ENCODE peak calls at places on chromosomes 4 and X, in eight cellular contexts. S is AG04450, T is PC-3, K is PC-9, Y is MM.1S, A is psoas muscle, H is right lobe of liver, G is neural progenitor cell. F is an unnamed sample. For H3K27me3, the result is how much of the 10 kb centered on the place peaks cover.

GRCh38 chr4:105709081-105709450 is 482 bp downstream of the GSTCD start:
- DNase-seq in G (peak), H (no peak), K (no peak), S (no peak), T (peak), A (no peak), Y (peak), F (peak)

GRCh38 chr4:124334119-124334518 is 378.4 kb downstream of the ANKRD50 start:
- DNase-seq in S (peak), G (peak), H (no peak), A (no peak), K (peak), Y (peak), T (peak), F (peak)

GRCh38 chr4:182380701-182381295 is 137.6 kb downstream of the TENM3 start:
- DNase-seq in G (no peak), K (no peak), T (no peak), S (no peak), H (no peak), Y (no peak), A (no peak), F (peak)

GRCh38 chrX:3120426-3120825 is 79.2 kb downstream of the ARSF start:
- DNase-seq in S (no peak), T (no peak), K (no peak), H (no peak), Y (no peak), G (no peak), A (no peak), F (no peak)

GRCh38 chr4:138090145-138090917 is 151.8 kb downstream of the SLC7A11 start:
- DNase-seq in Y (peak), H (peak), G (peak), S (peak), K (peak), A (no peak), T (peak), F (peak)

GRCh38 chrX:2708601-2709200 is 17.6 kb downstream of the CD99 start:
- DNase-seq in K (no peak), S (no peak), Y (no peak), G (no peak), H (no peak), A (no peak), T (no peak), F (no peak)

GRCh38 chrX:129523076-129524055 is at the start of gene SMARCA1:
- DNase-seq in H (peak), K (peak), G (peak), Y (no peak), T (peak), A (peak), S (no peak), F (peak)

GRCh38 chrX:124260845-124261244 is 71.6 kb upstream of the TEX13D start:
- DNase-seq in S (no peak), Y (no peak), T (no peak), H (no peak), G (no peak), A (no peak), K (no peak), F (no peak)

GRCh38 chr4:156888762-156889161 is 82.8 kb downstream of the PDGFC start:
- DNase-seq in H (no peak), S (no peak), K (no peak), T (peak), Y (no peak), G (no peak), A (no peak), F (no peak)

GRCh38 chrX:2710041-2710471 is 19.0 kb downstream of the CD99 start:
- DNase-seq in S (no peak), T (peak), K (peak), H (no peak), A (no peak), G (no peak), Y (no peak), F (peak)

GRCh38 chr4:100288811-100289529 is 98.7 kb upstream of the DDIT4L start:
- DNase-seq in K (no peak), G (no peak), H (no peak), Y (no peak), S (no peak), T (no peak), A (no peak), F (no peak)

GRCh38 chr4:76198411-76199237 is 15.0 kb downstream of the SCARB2 start:
- DNase-seq in H (peak), A (peak), S (peak), G (peak), Y (peak), K (peak), T (peak), F (peak)

GRCh38 chrX:129690435-129690834 is 35.7 kb upstream of the APLN start:
- DNase-seq in Y (no peak), G (no peak), A (peak), K (no peak), H (no peak), S (no peak), T (no peak), F (no peak)

GRCh38 chr4:158630893-158631292 is 40.8 kb downstream of the C4orf46 start:
- DNase-seq in G (peak), S (no peak), K (no peak), T (peak), A (no peak), H (no peak), Y (no peak), F (no peak)

GRCh38 chrX:40479777-40480318 is 100.9 kb upstream of the ATP6AP2 start:
- DNase-seq in S (no peak), H (no peak), G (no peak), T (no peak), K (no peak), Y (no peak), A (no peak), F (no peak)

GRCh38 chr4:100190643-100191600 is 654 bp upstream of the DDIT4L start:
- DNase-seq in Y (no peak), K (no peak), A (peak), H (no peak), S (no peak), G (peak), T (no peak), F (peak)

GRCh38 chr4:73615613-73616012 is 4.6 kb downstream of the RASSF6 start:
- DNase-seq in A (no peak), T (no peak), K (no peak), S (no peak), G (peak), H (no peak), Y (no peak), F (peak)

GRCh38 chr4:121156822-121157769 is 7.0 kb downstream of the TNIP3 start:
- DNase-seq in H (no peak), T (peak), S (no peak), G (peak), K (peak), A (peak), Y (no peak), F (peak)

GRCh38 chrX:103175944-103176753 is 38.8 kb upstream of the BEX4 start:
- DNase-seq in H (peak), T (peak), K (peak), G (peak), S (no peak), A (peak), Y (peak), F (peak)

GRCh38 chrX:116317409-116317808 is 119.0 kb upstream of the SLC6A14 start:
- DNase-seq in T (no peak), K (no peak), H (no peak), S (no peak), A (no peak), G (peak), Y (no peak), F (peak)

GRCh38 chr4:82232891-82233290 is 140.9 kb downstream of the HNRNPD start:
- DNase-seq in G (no peak), Y (no peak), A (no peak), H (no peak), S (no peak), K (no peak), T (no peak), F (no peak)

GRCh38 chrX:46978341-46979291 is 66.4 kb downstream of the JADE3 start:
- DNase-seq in H (peak), K (peak), G (peak), S (peak), Y (peak), T (peak), A (peak), F (peak)

GRCh38 chrX:110204986-110205385 is 112.9 kb downstream of the AMMECR1 start:
- DNase-seq in T (peak), G (no peak), S (no peak), K (no peak), H (no peak), A (no peak), Y (no peak), F (peak)

GRCh38 chrX:46209768-46210167 is 335.5 kb downstream of the ZNF674 start:
- DNase-seq in G (no peak), S (no peak), Y (no peak), T (peak), K (peak), A (no peak), H (no peak), F (no peak)

GRCh38 chrX:40097492-40098263 is at the start of gene BCOR:
- DNase-seq in G (peak), A (peak), Y (peak), K (peak), S (no peak), H (peak), T (peak), F (peak)

GRCh38 chrX:39852496-39852895 is 245.3 kb downstream of the BCOR start:
- DNase-seq in A (no peak), K (no peak), G (no peak), H (no peak), T (peak), Y (no peak), S (no peak), F (no peak)

GRCh38 chr4:47598320-47598719 is 113.2 kb downstream of the ATP10D start:
- DNase-seq in H (no peak), A (no peak), Y (no peak), K (no peak), S (no peak), G (no peak), T (no peak), F (peak)

GRCh38 chr4:54063737-54064316 is 578 bp downstream of the CHIC2 start:
- DNase-seq in H (peak), G (peak), Y (peak), S (no peak), T (peak), A (peak), K (no peak), F (peak)

GRCh38 chr4:185565696-185566095 is 30.4 kb upstream of the PDLIM3 start:
- DNase-seq in H (no peak), K (no peak), T (no peak), S (no peak), Y (no peak), G (no peak), A (no peak), F (no peak)

GRCh38 chrX:3326721-3327120 is 19.7 kb downstream of the MXRA5 start:
- DNase-seq in H (no peak), G (no peak), T (no peak), K (no peak), A (no peak), Y (no peak), S (peak), F (no peak)

GRCh38 chrX:31266172-31267076 is 194.6 kb upstream of the FTHL17 start:
- DNase-seq in Y (peak), H (peak), A (peak), T (no peak), K (peak), S (no peak), G (peak), F (peak)

GRCh38 chr4:57430706-57431105 is 320.5 kb upstream of the IGFBP7 start:
- DNase-seq in A (no peak), K (no peak), H (no peak), S (no peak), Y (no peak), G (no peak), T (peak), F (no peak)

GRCh38 chr4:80182237-80182866 is 15.0 kb upstream of the PRDM8 start:
- DNase-seq in G (no peak), T (no peak), S (no peak), A (no peak), H (no peak), K (no peak), Y (no peak), F (no peak)

GRCh38 chr4:80185787-80186548 is 11.3 kb upstream of the PRDM8 start:
- DNase-seq in K (no peak), H (no peak), S (no peak), T (no peak), A (no peak), Y (no peak), G (peak), F (peak)

GRCh38 chr4:80184053-80184790 is 13.1 kb upstream of the PRDM8 start:
- DNase-seq in T (peak), A (peak), S (no peak), K (peak), Y (peak), H (peak), G (peak), F (peak)

GRCh38 chr4:80184791-80185756 is 12.2 kb upstream of the PRDM8 start:
- DNase-seq in G (peak), T (peak), S (no peak), Y (peak), H (no peak), K (no peak), A (no peak), F (peak)

GRCh38 chr4:80183196-80184052 is 13.9 kb upstream of the PRDM8 start:
- DNase-seq in A (peak), Y (no peak), T (no peak), S (no peak), G (peak), H (no peak), K (no peak), F (peak)
- H3K27me3 ChIP-seq in A (half or more), Y (under half), T (under half), S (under half), G (half or more), H (under half), K (under half), F (half or more)

DNA sequence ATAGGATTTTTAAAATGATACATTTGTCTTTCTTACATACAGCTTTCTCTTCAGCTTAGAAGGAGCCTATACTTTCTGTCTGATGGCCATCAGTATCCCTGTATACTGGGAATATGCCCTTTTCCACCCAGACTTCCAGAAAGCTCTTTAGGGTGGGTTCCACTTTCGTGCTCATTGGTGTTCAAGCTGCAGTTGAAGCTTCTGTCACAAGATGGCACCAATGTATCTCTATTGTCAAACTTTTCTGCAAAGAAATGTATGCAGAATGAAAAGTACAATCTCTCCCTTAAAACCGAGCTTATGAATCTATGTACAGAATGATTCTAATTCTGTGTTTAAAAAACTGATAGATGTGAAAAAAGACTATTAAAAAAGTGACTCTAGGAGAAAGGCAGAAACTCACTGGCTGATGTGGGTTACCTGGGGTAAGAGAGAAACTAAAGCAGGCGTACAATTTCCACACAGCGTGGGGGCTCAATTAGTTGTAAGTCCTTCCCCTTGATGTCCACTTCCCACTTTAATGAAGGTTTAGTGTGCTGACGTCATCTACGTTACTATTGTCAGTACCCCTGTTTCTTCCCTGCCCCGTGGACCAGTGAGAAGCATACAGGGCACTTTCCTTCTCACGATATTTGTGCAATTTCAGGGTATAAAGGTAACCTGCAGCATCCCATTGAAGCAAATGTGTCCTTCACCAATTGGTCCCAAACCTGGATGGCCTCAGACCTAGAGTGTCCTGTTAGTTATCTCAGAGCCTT is 57.3 kb upstream of the TCEAL2 start:
- DNase-seq in Y (peak), T (peak), H (no peak), A (no peak), S (no peak), G (peak), K (peak), F (peak)
- TF ChIP-seq CTCF in Y (peak), T (peak), H (peak), A (peak), S (peak), G (peak), K (peak), F (peak)

GRCh38 chr4:1683903-1684755 is at the start of gene FAM53A:
- DNase-seq in T (peak), H (peak), S (peak), Y (peak), K (peak), A (peak), G (peak), F (peak)
- H3K27ac ChIP-seq in T (no peak), H (peak), S (peak), Y (no peak), K (no peak), A (peak), G (no peak), F (no peak)

DNA sequence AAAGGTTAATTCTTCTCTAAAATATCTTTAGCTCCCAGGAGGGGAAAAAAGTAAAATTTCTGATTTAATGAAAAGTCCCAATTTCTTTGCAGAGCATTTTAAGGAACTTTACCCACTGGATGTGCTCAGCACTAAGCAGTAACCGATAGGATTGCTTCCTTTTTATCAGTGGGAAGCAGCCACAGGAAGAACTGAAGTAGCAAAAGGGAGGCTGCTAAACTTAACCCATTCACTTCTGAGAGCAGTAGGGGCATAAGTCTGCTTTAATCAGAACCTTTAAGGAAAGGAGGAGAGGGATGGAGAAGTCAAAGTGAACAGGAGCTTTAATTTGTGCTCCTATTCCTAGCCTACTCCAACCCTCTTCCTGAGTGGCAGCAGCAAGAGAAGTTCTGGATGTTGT is at the start of gene F8:
- DNase-seq in K (no peak), A (no peak), Y (no peak), H (no peak), G (no peak), S (no peak), T (no peak), F (no peak)
- H3K27me3 ChIP-seq in K (under half), A (under half), Y (under half), H (under half), G (under half), S (under half), T (under half), F (under half)

DNA sequence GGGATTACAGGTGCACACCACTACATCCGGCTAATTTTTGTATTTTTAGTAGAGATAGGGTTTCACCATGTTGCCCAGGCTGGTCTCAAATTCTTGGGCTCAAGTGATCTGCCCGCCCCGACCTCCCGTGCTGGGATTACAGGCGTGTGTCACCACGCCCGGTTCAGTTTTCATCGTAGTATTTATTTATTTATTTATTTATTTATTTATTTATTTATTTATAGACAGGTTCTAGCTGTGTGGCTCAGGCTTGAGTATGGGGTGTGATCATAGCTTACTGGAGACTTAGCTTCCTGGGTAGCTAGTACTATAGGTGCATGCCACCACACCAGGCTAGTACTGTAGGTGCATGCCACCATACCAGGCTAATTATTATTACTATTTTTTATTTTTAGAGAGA is 64.1 kb upstream of the STOX2 start:
- DNase-seq in A (no peak), Y (no peak), H (no peak), T (no peak), S (no peak), G (no peak), K (no peak), F (no peak)
- TF ChIP-seq CTCF in A (no peak), Y (no peak), H (no peak), T (no peak), S (no peak), G (no peak), K (no peak), F (no peak)

GRCh38 chr4:99059550-99059949 is 29.0 kb downstream of the ADH5 start:
- DNase-seq in S (no peak), A (no peak), Y (no peak), G (no peak), K (no peak), H (no peak), T (no peak), F (no peak)
- H3K27ac ChIP-seq in S (no peak), A (peak), Y (no peak), G (no peak), K (peak), H (no peak), T (peak), F (no peak)

DNA sequence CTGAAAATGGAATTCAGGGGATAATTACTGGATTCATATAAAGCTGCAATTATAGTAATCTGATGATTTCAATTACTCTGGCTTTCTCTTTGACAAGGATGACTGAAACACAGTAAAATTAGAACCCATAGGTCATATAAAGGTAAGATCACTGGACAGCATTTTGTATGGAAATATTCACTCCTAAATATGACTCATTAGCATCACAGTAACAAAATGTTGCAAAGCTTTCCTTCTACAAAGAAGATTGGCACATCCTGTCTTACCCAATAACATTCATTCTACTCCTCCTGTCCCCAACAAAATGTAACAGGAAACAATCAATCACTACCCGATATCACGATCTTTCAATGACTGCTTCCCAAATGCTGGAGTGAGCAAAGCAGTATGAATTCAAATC is 95.4 kb downstream of the FANCB start:
- DNase-seq in K (no peak), Y (no peak), T (peak), S (no peak), H (no peak), A (no peak), G (no peak), F (no peak)
- H3K27me3 ChIP-seq in K (under half), Y (under half), T (under half), S (under half), H (under half), A (under half), G (under half), F (under half)